ENCODE peak calls at places on chromosomes 11 and 22, in seven cellular contexts. J is psoas muscle; O is heart left ventricle; W is Kasumi-1; P is effector CD4-positive, alpha-beta T cell; Z is NCI-H1436; M is cerebellar nuclear complex. F is an unnamed sample.

GRCh38 chr11:119361056-119361787 is 14.7 kb upstream of the MFRP start:
- DNase-seq in P (no peak), O (peak), J (peak), M (no peak), W (peak), Z (no peak), F (peak)

GRCh38 chr22:32987081-32987631 is 71.0 kb downstream of the SYN3 start:
- DNase-seq in J (no peak), Z (no peak), M (no peak), P (no peak), O (no peak), W (no peak), F (no peak)

GRCh38 chr11:99117603-99118002 is 96.9 kb downstream of the CNTN5 start:
- DNase-seq in O (no peak), J (no peak), P (no peak), Z (no peak), W (no peak), M (no peak), F (no peak)

GRCh38 chr22:35418088-35418487 is 18.1 kb downstream of the MCM5 start:
- DNase-seq in J (no peak), Z (no peak), P (no peak), W (no peak), O (no peak), M (no peak), F (no peak)

GRCh38 chr22:34804588-34804987 is 261.4 kb upstream of the ISX start:
- DNase-seq in P (no peak), O (no peak), W (no peak), Z (no peak), M (no peak), J (no peak), F (no peak)

GRCh38 chr11:68261749-68262543 is 9.8 kb downstream of the C11orf24 start:
- DNase-seq in O (no peak), W (no peak), M (no peak), J (no peak), Z (no peak), P (no peak), F (no peak)

GRCh38 chr22:38347181-38347943 is 30.1 kb upstream of the CSNK1E start:
- DNase-seq in M (no peak), J (no peak), Z (no peak), P (no peak), W (no peak), O (no peak), F (no peak)

GRCh38 chr22:35957589-35957988 is 71.0 kb downstream of the RBFOX2 start:
- DNase-seq in Z (no peak), M (no peak), W (no peak), J (no peak), P (no peak), O (no peak), F (no peak)

GRCh38 chr11:129390303-129390816 is 14.7 kb downstream of the BARX2 start:
- DNase-seq in O (no peak), W (no peak), M (no peak), P (no peak), Z (no peak), J (no peak), F (no peak)

GRCh38 chr11:16891964-16892363 is 122.2 kb downstream of the PLEKHA7 start:
- DNase-seq in M (no peak), O (no peak), J (no peak), W (no peak), Z (no peak), P (no peak), F (no peak)

GRCh38 chr11:71129624-71130023 is 122.8 kb downstream of the SHANK2 start:
- DNase-seq in O (no peak), Z (no peak), J (no peak), M (no peak), W (no peak), P (no peak), F (no peak)

GRCh38 chr11:44805152-44805461 is 78.3 kb downstream of the TSPAN18 start:
- DNase-seq in J (no peak), M (no peak), Z (no peak), O (no peak), W (no peak), P (no peak), F (no peak)

GRCh38 chr11:28713850-28714249 is 605.7 kb downstream of the METTL15 start:
- DNase-seq in W (no peak), Z (no peak), P (no peak), M (no peak), O (no peak), J (no peak), F (no peak)

GRCh38 chr11:9473408-9473807 is 12.6 kb downstream of the ZNF143 start:
- DNase-seq in W (no peak), P (no peak), Z (no peak), O (no peak), M (no peak), J (no peak), F (no peak)

GRCh38 chr11:47388697-47389576 is 10.6 kb upstream of the SPI1 start:
- DNase-seq in P (no peak), W (no peak), M (no peak), J (no peak), Z (no peak), O (no peak), F (no peak)

GRCh38 chr11:27552356-27552755 is 45.8 kb upstream of the LIN7C start:
- DNase-seq in P (no peak), Z (no peak), W (no peak), J (no peak), M (no peak), O (no peak), F (no peak)

GRCh38 chr22:25930710-25931353 is 188.8 kb downstream of the MYO18B start:
- DNase-seq in P (no peak), M (no peak), J (no peak), W (no peak), O (no peak), Z (peak), F (no peak)

GRCh38 chr11:2133481-2134021 is 5.6 kb downstream of the IGF2 start:
- DNase-seq in O (peak), J (peak), P (no peak), W (no peak), M (no peak), Z (no peak), F (peak)

GRCh38 chr11:118913411-118914125 is 12.2 kb downstream of the BCL9L start:
- DNase-seq in M (no peak), W (peak), O (no peak), P (no peak), J (peak), Z (no peak), F (no peak)

GRCh38 chr22:29670615-29671014 is 49.2 kb upstream of the CABP7 start:
- DNase-seq in J (no peak), W (no peak), P (no peak), Z (no peak), O (no peak), M (no peak), F (no peak)

GRCh38 chr11:129418039-129418438 is 42.4 kb downstream of the BARX2 start:
- DNase-seq in O (no peak), P (no peak), J (no peak), Z (no peak), W (no peak), M (no peak), F (no peak)

GRCh38 chr11:117649656-117650055 is 147.4 kb downstream of the DSCAML1 start:
- DNase-seq in W (no peak), P (no peak), J (no peak), M (no peak), Z (no peak), O (no peak), F (no peak)

GRCh38 chr11:64165482-64165841 is 451 bp downstream of the MACROD1 start:
- DNase-seq in Z (no peak), W (no peak), P (no peak), O (no peak), M (no peak), J (no peak), F (no peak)

GRCh38 chr22:19122752-19123492 is 710 bp upstream of the DGCR2 start:
- DNase-seq in W (peak), Z (no peak), M (no peak), J (no peak), P (no peak), O (peak), F (no peak)

GRCh38 chr11:69084371-69084770 is 35.6 kb downstream of the TPCN2 start:
- DNase-seq in J (no peak), W (no peak), M (no peak), P (no peak), Z (no peak), O (no peak), F (no peak)

GRCh38 chr11:9765320-9766101 is 101.6 kb downstream of the SWAP70 start:
- DNase-seq in M (no peak), W (no peak), O (peak), P (no peak), Z (peak), J (peak), F (peak)

GRCh38 chr11:575996-576756 is at the start of gene PHRF1:
- DNase-seq in W (peak), P (peak), O (peak), J (peak), M (peak), Z (peak), F (peak)

GRCh38 chr22:38566726-38567504 is 3.1 kb downstream of the DMC1 start:
- DNase-seq in J (no peak), M (no peak), P (no peak), Z (peak), O (no peak), W (no peak), F (no peak)

GRCh38 chr11:1494650-1495049 is 8.1 kb upstream of the MOB2 start:
- DNase-seq in Z (no peak), O (no peak), M (no peak), J (no peak), P (no peak), W (no peak), F (no peak)

GRCh38 chr22:48742191-48742555 is 1085.5 kb downstream of the BRD1 start:
- DNase-seq in P (no peak), J (no peak), M (no peak), W (no peak), Z (no peak), O (no peak), F (peak)

GRCh38 chr22:44151661-44152060 is 29.1 kb upstream of the PARVG start:
- DNase-seq in W (no peak), M (no peak), P (no peak), J (no peak), Z (no peak), O (no peak), F (no peak)

GRCh38 chr22:34736081-34736480 is 329.9 kb upstream of the ISX start:
- DNase-seq in M (no peak), Z (no peak), W (no peak), O (no peak), P (no peak), J (no peak), F (no peak)

GRCh38 chr11:41498726-41499125 is 39.3 kb upstream of the LRRC4C start:
- DNase-seq in O (no peak), Z (no peak), W (peak), P (no peak), J (no peak), M (no peak), F (no peak)

GRCh38 chr11:69436041-69436982 is 45.2 kb upstream of the LINC01488 start:
- DNase-seq in P (no peak), W (peak), J (peak), O (peak), Z (no peak), M (no peak), F (peak)

GRCh38 chr11:23585700-23586099 is 725.4 kb upstream of the CCDC179 start:
- DNase-seq in M (no peak), Z (no peak), J (no peak), W (no peak), P (no peak), O (no peak), F (no peak)

GRCh38 chr11:66707486-66707885 is 21.5 kb downstream of the SPTBN2 start:
- DNase-seq in J (peak), P (no peak), W (no peak), M (no peak), O (no peak), Z (no peak), F (no peak)